ENCODE peak calls at places on chromosomes 1 and 21, in nine cellular contexts. One of them, this sample, is unnamed.

GRCh38 chr1:24856787-24857527 is 73.1 kb downstream of the RUNX3 start:
- DNase-seq in B cell: no peak
- DNase-seq in GM06990: no peak
- DNase-seq in breast epithelium: no peak
- DNase-seq in omental fat pad: no peak
- DNase-seq in colonic mucosa: no peak
- DNase-seq in AG10803: no peak
- DNase-seq in nephron progenitor cell: no peak
- DNase-seq in osteocyte: peak; percentile 73
- DNase-seq in this sample: no peak

GRCh38 chr21:45001134-45002095 is 61.6 kb downstream of the SLX9 start:
- DNase-seq in B cell: no peak
- DNase-seq in GM06990: no peak
- DNase-seq in breast epithelium: peak; percentile 77
- DNase-seq in omental fat pad: no peak
- DNase-seq in colonic mucosa: no peak
- DNase-seq in AG10803: peak; percentile 81
- DNase-seq in nephron progenitor cell: no peak
- DNase-seq in osteocyte: no peak
- DNase-seq in this sample: no peak

GRCh38 chr1:183719289-183719688 is 66.2 kb upstream of the APOBEC4 start:
- DNase-seq in B cell: no peak
- DNase-seq in GM06990: no peak
- DNase-seq in breast epithelium: no peak
- DNase-seq in omental fat pad: no peak
- DNase-seq in colonic mucosa: no peak
- DNase-seq in AG10803: no peak
- DNase-seq in nephron progenitor cell: no peak
- DNase-seq in osteocyte: no peak
- DNase-seq in this sample: no peak

GRCh38 chr1:62185677-62186076 is 9.0 kb upstream of the L1TD1 start:
- DNase-seq in B cell: no peak
- DNase-seq in GM06990: no peak
- DNase-seq in breast epithelium: no peak
- DNase-seq in omental fat pad: no peak
- DNase-seq in colonic mucosa: no peak
- DNase-seq in AG10803: no peak
- DNase-seq in nephron progenitor cell: no peak
- DNase-seq in osteocyte: no peak
- DNase-seq in this sample: no peak

GRCh38 chr1:204660509-204660908 is 25.0 kb downstream of the LRRN2 start:
- DNase-seq in B cell: no peak
- DNase-seq in GM06990: no peak
- DNase-seq in breast epithelium: no peak
- DNase-seq in omental fat pad: no peak
- DNase-seq in colonic mucosa: no peak
- DNase-seq in AG10803: peak; percentile 70
- DNase-seq in nephron progenitor cell: no peak
- DNase-seq in osteocyte: no peak
- DNase-seq in this sample: no peak

GRCh38 chr21:28421716-28422480 is 570.8 kb downstream of the LTN1 start:
- DNase-seq in B cell: no peak
- DNase-seq in GM06990: no peak
- DNase-seq in breast epithelium: no peak
- DNase-seq in omental fat pad: no peak
- DNase-seq in colonic mucosa: no peak
- DNase-seq in AG10803: peak; percentile 98
- DNase-seq in nephron progenitor cell: no peak
- DNase-seq in osteocyte: no peak
- DNase-seq in this sample: no peak

GRCh38 chr1:43582162-43582566 is 51.5 kb downstream of the PTPRF start:
- DNase-seq in B cell: no peak
- DNase-seq in GM06990: peak; percentile 38
- DNase-seq in breast epithelium: peak; percentile 60
- DNase-seq in omental fat pad: no peak
- DNase-seq in colonic mucosa: peak; percentile 80
- DNase-seq in AG10803: peak; percentile 89
- DNase-seq in nephron progenitor cell: no peak
- DNase-seq in osteocyte: no peak
- DNase-seq in this sample: peak; percentile 85

GRCh38 chr1:118970451-118970850 is 17.7 kb downstream of the TBX15 start:
- DNase-seq in B cell: no peak
- DNase-seq in GM06990: no peak
- DNase-seq in breast epithelium: no peak
- DNase-seq in omental fat pad: no peak
- DNase-seq in colonic mucosa: no peak
- DNase-seq in AG10803: no peak
- DNase-seq in nephron progenitor cell: no peak
- DNase-seq in osteocyte: no peak
- DNase-seq in this sample: no peak

GRCh38 chr1:53957231-53957818 is 11.2 kb downstream of the LRRC42 start:
- DNase-seq in B cell: no peak
- DNase-seq in GM06990: no peak
- DNase-seq in breast epithelium: no peak
- DNase-seq in omental fat pad: no peak
- DNase-seq in colonic mucosa: peak; percentile 25
- DNase-seq in AG10803: peak; percentile 54
- DNase-seq in nephron progenitor cell: no peak
- DNase-seq in osteocyte: no peak
- DNase-seq in this sample: no peak

GRCh38 chr1:44835738-44836675 is 7.0 kb downstream of the PTCH2 start:
- DNase-seq in B cell: peak; percentile 88
- DNase-seq in GM06990: peak; percentile 44
- DNase-seq in breast epithelium: peak; percentile 82
- DNase-seq in omental fat pad: peak; percentile 95
- DNase-seq in colonic mucosa: peak; percentile 91
- DNase-seq in AG10803: peak; percentile 77
- DNase-seq in nephron progenitor cell: peak; percentile 92
- DNase-seq in osteocyte: peak; percentile 93
- DNase-seq in this sample: peak; percentile 86

GRCh38 chr1:92619466-92620189 is 132.9 kb upstream of the GFI1 start:
- DNase-seq in B cell: no peak
- DNase-seq in GM06990: no peak
- DNase-seq in breast epithelium: no peak
- DNase-seq in omental fat pad: no peak
- DNase-seq in colonic mucosa: no peak
- DNase-seq in AG10803: no peak
- DNase-seq in nephron progenitor cell: no peak
- DNase-seq in osteocyte: no peak
- DNase-seq in this sample: no peak

GRCh38 chr1:92623187-92623778 is 136.6 kb upstream of the GFI1 start:
- DNase-seq in B cell: peak; percentile 11
- DNase-seq in GM06990: peak; percentile 9
- DNase-seq in breast epithelium: no peak
- DNase-seq in omental fat pad: no peak
- DNase-seq in colonic mucosa: no peak
- DNase-seq in AG10803: peak; percentile 9
- DNase-seq in nephron progenitor cell: no peak
- DNase-seq in osteocyte: no peak
- DNase-seq in this sample: peak; percentile 22
- TF ChIP-seq CTCF in B cell: peak; percentile 65
- TF ChIP-seq CTCF in GM06990: peak; percentile 15
- TF ChIP-seq CTCF in breast epithelium: no peak
- TF ChIP-seq CTCF in omental fat pad: no peak
- TF ChIP-seq CTCF in colonic mucosa: peak; percentile 33
- TF ChIP-seq CTCF in AG10803: peak; percentile 44
- TF ChIP-seq CTCF in nephron progenitor cell: peak; percentile 30
- TF ChIP-seq CTCF in osteocyte: peak; percentile 53
- TF ChIP-seq CTCF in this sample: peak; percentile 57

GRCh38 chr1:86811128-86811527 is 102.8 kb downstream of the SELENOF start:
- DNase-seq in B cell: no peak
- DNase-seq in GM06990: no peak
- DNase-seq in breast epithelium: no peak
- DNase-seq in omental fat pad: no peak
- DNase-seq in colonic mucosa: peak; percentile 4
- DNase-seq in AG10803: no peak
- DNase-seq in nephron progenitor cell: no peak
- DNase-seq in osteocyte: no peak
- DNase-seq in this sample: no peak

GRCh38 chr1:86812286-86812685 is 101.6 kb downstream of the SELENOF start:
- DNase-seq in B cell: no peak
- DNase-seq in GM06990: no peak
- DNase-seq in breast epithelium: no peak
- DNase-seq in omental fat pad: no peak
- DNase-seq in colonic mucosa: peak; percentile 5
- DNase-seq in AG10803: no peak
- DNase-seq in nephron progenitor cell: no peak
- DNase-seq in osteocyte: no peak
- DNase-seq in this sample: no peak

DNA sequence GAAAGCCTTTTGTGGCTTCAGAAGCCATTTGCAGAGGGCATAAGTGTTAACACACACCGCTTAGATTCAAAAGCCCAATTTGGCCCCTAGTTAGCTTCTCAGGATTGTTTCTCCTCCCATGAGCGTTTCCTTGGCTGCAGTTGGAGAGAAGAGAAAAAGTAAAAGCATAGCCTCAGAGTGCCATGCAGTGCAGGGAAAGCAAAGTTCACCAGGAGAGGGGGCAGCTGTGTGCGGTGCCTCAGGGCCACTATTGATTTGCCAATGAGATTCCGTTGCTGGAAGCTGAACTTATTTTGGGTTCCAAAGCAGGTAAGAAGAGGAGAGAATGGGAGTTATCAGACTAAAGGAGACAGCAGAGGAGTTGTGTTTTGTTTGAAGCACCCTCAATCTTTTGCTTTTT is 102.4 kb downstream of the SELENOF start:
- DNase-seq in B cell: no peak
- DNase-seq in GM06990: no peak
- DNase-seq in breast epithelium: no peak
- DNase-seq in omental fat pad: no peak
- DNase-seq in colonic mucosa: peak; percentile 6
- DNase-seq in AG10803: no peak
- DNase-seq in nephron progenitor cell: no peak
- DNase-seq in osteocyte: no peak
- DNase-seq in this sample: no peak
- TF ChIP-seq CTCF in B cell: no peak
- TF ChIP-seq CTCF in GM06990: no peak
- TF ChIP-seq CTCF in breast epithelium: no peak
- TF ChIP-seq CTCF in omental fat pad: no peak
- TF ChIP-seq CTCF in colonic mucosa: no peak
- TF ChIP-seq CTCF in AG10803: no peak
- TF ChIP-seq CTCF in nephron progenitor cell: no peak
- TF ChIP-seq CTCF in osteocyte: no peak
- TF ChIP-seq CTCF in this sample: no peak

GRCh38 chr1:70140894-70141293 is 64.5 kb downstream of the LRRC40 start:
- DNase-seq in B cell: no peak
- DNase-seq in GM06990: no peak
- DNase-seq in breast epithelium: no peak
- DNase-seq in omental fat pad: no peak
- DNase-seq in colonic mucosa: no peak
- DNase-seq in AG10803: peak; percentile 8
- DNase-seq in nephron progenitor cell: no peak
- DNase-seq in osteocyte: no peak
- DNase-seq in this sample: no peak

GRCh38 chr1:70146488-70146887 is 58.9 kb downstream of the LRRC40 start:
- DNase-seq in B cell: no peak
- DNase-seq in GM06990: no peak
- DNase-seq in breast epithelium: no peak
- DNase-seq in omental fat pad: no peak
- DNase-seq in colonic mucosa: no peak
- DNase-seq in AG10803: peak; percentile 12
- DNase-seq in nephron progenitor cell: no peak
- DNase-seq in osteocyte: no peak
- DNase-seq in this sample: no peak

GRCh38 chr1:70142120-70142519 is 63.3 kb downstream of the LRRC40 start:
- DNase-seq in B cell: no peak
- DNase-seq in GM06990: no peak
- DNase-seq in breast epithelium: no peak
- DNase-seq in omental fat pad: no peak
- DNase-seq in colonic mucosa: no peak
- DNase-seq in AG10803: peak; percentile 63
- DNase-seq in nephron progenitor cell: no peak
- DNase-seq in osteocyte: no peak
- DNase-seq in this sample: no peak

GRCh38 chr1:70140343-70140742 is 65.0 kb downstream of the LRRC40 start:
- DNase-seq in B cell: no peak
- DNase-seq in GM06990: no peak
- DNase-seq in breast epithelium: no peak
- DNase-seq in omental fat pad: no peak
- DNase-seq in colonic mucosa: no peak
- DNase-seq in AG10803: peak; percentile 87
- DNase-seq in nephron progenitor cell: no peak
- DNase-seq in osteocyte: no peak
- DNase-seq in this sample: no peak

GRCh38 chr1:70143052-70143659 is 62.2 kb downstream of the LRRC40 start:
- DNase-seq in B cell: no peak
- DNase-seq in GM06990: no peak
- DNase-seq in breast epithelium: no peak
- DNase-seq in omental fat pad: no peak
- DNase-seq in colonic mucosa: no peak
- DNase-seq in AG10803: peak; percentile 71
- DNase-seq in nephron progenitor cell: no peak
- DNase-seq in osteocyte: no peak
- DNase-seq in this sample: no peak
- TF ChIP-seq CTCF in B cell: no peak
- TF ChIP-seq CTCF in GM06990: no peak
- TF ChIP-seq CTCF in breast epithelium: no peak
- TF ChIP-seq CTCF in omental fat pad: no peak
- TF ChIP-seq CTCF in colonic mucosa: no peak
- TF ChIP-seq CTCF in AG10803: peak; percentile 67
- TF ChIP-seq CTCF in nephron progenitor cell: no peak
- TF ChIP-seq CTCF in osteocyte: peak; percentile 56
- TF ChIP-seq CTCF in this sample: no peak

GRCh38 chr1:29236743-29236992 is 346 bp downstream of the PTPRU start:
- DNase-seq in B cell: no peak
- DNase-seq in GM06990: peak; percentile 43
- DNase-seq in breast epithelium: no peak
- DNase-seq in omental fat pad: no peak
- DNase-seq in colonic mucosa: no peak
- DNase-seq in AG10803: peak; percentile 13
- DNase-seq in nephron progenitor cell: no peak
- DNase-seq in osteocyte: no peak
- DNase-seq in this sample: no peak

GRCh38 chr1:29235955-29236742 is at the start of gene PTPRU:
- DNase-seq in B cell: peak; percentile 91
- DNase-seq in GM06990: peak; percentile 72
- DNase-seq in breast epithelium: peak; percentile 79
- DNase-seq in omental fat pad: peak; percentile 57
- DNase-seq in colonic mucosa: peak; percentile 74
- DNase-seq in AG10803: peak; percentile 58
- DNase-seq in nephron progenitor cell: peak; percentile 96
- DNase-seq in osteocyte: peak; percentile 94
- DNase-seq in this sample: peak; percentile 96

GRCh38 chr1:29237906-29238600 is 1.7 kb downstream of the PTPRU start:
- DNase-seq in B cell: peak; percentile 52
- DNase-seq in GM06990: peak; percentile 28
- DNase-seq in breast epithelium: peak; percentile 62
- DNase-seq in omental fat pad: no peak
- DNase-seq in colonic mucosa: peak; percentile 39
- DNase-seq in AG10803: peak; percentile 30
- DNase-seq in nephron progenitor cell: peak; percentile 68
- DNase-seq in osteocyte: no peak
- DNase-seq in this sample: peak; percentile 59

GRCh38 chr1:29238601-29238964 is 2.3 kb downstream of the PTPRU start:
- DNase-seq in B cell: no peak
- DNase-seq in GM06990: no peak
- DNase-seq in breast epithelium: no peak
- DNase-seq in omental fat pad: no peak
- DNase-seq in colonic mucosa: no peak
- DNase-seq in AG10803: no peak
- DNase-seq in nephron progenitor cell: no peak
- DNase-seq in osteocyte: no peak
- DNase-seq in this sample: no peak

GRCh38 chr1:29236993-29237905 is 927 bp downstream of the PTPRU start:
- DNase-seq in B cell: peak; percentile 64
- DNase-seq in GM06990: peak; percentile 23
- DNase-seq in breast epithelium: no peak
- DNase-seq in omental fat pad: peak; percentile 33
- DNase-seq in colonic mucosa: peak; percentile 35
- DNase-seq in AG10803: peak; percentile 72
- DNase-seq in nephron progenitor cell: peak; percentile 74
- DNase-seq in osteocyte: no peak
- DNase-seq in this sample: peak; percentile 61
- TF ChIP-seq CTCF in B cell: no peak
- TF ChIP-seq CTCF in GM06990: no peak
- TF ChIP-seq CTCF in breast epithelium: no peak
- TF ChIP-seq CTCF in omental fat pad: no peak
- TF ChIP-seq CTCF in colonic mucosa: no peak
- TF ChIP-seq CTCF in AG10803: no peak
- TF ChIP-seq CTCF in nephron progenitor cell: no peak
- TF ChIP-seq CTCF in osteocyte: no peak
- TF ChIP-seq CTCF in this sample: no peak